ENCODE peak calls at places on chromosomes 7 and 10, in eight cellular contexts. J is activated CD8-positive, alpha-beta T cell treated with anti-CD3 and anti-CD28 coated beads for 36 hours; N is D721Med; C is lower lobe of right lung; U is SK-N-DZ; L is activated naive CD8-positive, alpha-beta T cell treated with anti-CD3 and anti-CD28 coated beads, Interleukin-2, amount 50 U/mL, for 24 hours; Q is breast epithelium; Y is COR-L47. Z is an unnamed sample.

GRCh38 chr10:131270461-131271190 is 40.9 kb downstream of the TCERG1L start:
- DNase-seq in U (no peak), C (peak; percentile 29), L (no peak), N (no peak), Q (no peak), Y (no peak), J (no peak), Z (no peak)

GRCh38 chr10:61592581-61592980 is 70.1 kb upstream of the CABCOCO1 start:
- DNase-seq in Q (no peak), Y (no peak), J (peak; percentile 17), U (no peak), L (no peak), C (no peak), N (no peak), Z (peak; percentile 38)

GRCh38 chr10:83425306-83425705 is 714.0 kb upstream of the GHITM start:
- DNase-seq in N (no peak), J (no peak), Q (no peak), L (no peak), Y (no peak), U (no peak), C (no peak), Z (peak; percentile 20)

GRCh38 chr10:119498889-119499864 is 43.3 kb downstream of the RGS10 start:
- DNase-seq in C (no peak), U (no peak), Q (no peak), J (peak; percentile 74), N (no peak), L (no peak), Y (no peak), Z (no peak)

GRCh38 chr7:16883918-16884317 is 2.1 kb upstream of the AGR3 start:
- DNase-seq in Y (no peak), C (no peak), J (no peak), Q (no peak), N (no peak), L (no peak), U (no peak), Z (no peak)

GRCh38 chr7:44978511-44979366 is at the start of gene MYO1G:
- DNase-seq in C (peak; percentile 82), J (peak; percentile 97), L (peak; percentile 91), N (no peak), Y (no peak), Q (no peak), U (no peak), Z (peak; percentile 96)

GRCh38 chr10:49512121-49512809 is 26.7 kb downstream of the ERCC6 start:
- DNase-seq in U (peak; percentile 44), Q (no peak), N (no peak), J (peak; percentile 28), Y (no peak), C (no peak), L (no peak), Z (peak; percentile 56)

GRCh38 chr10:110007171-110007700 is 548 bp upstream of the ADD3 start:
- DNase-seq in L (peak; percentile 66), Q (peak; percentile 52), N (no peak), U (no peak), C (no peak), J (peak; percentile 84), Y (no peak), Z (no peak)

GRCh38 chr7:157488326-157488725 is 151.5 kb downstream of the DNAJB6 start:
- DNase-seq in J (no peak), C (no peak), U (no peak), Q (no peak), Y (no peak), L (no peak), N (no peak), Z (no peak)

GRCh38 chr10:75233444-75234016 is 2.2 kb downstream of the COMTD1 start:
- DNase-seq in Y (no peak), N (no peak), C (no peak), U (no peak), L (no peak), J (no peak), Q (no peak), Z (peak; percentile 36)

GRCh38 chr7:15326044-15326644 is 235.7 kb downstream of the AGMO start:
- DNase-seq in U (peak; percentile 33), C (no peak), Y (peak; percentile 52), N (no peak), L (no peak), Q (no peak), J (no peak), Z (peak; percentile 6)

GRCh38 chr10:44966816-44967509 is 7.4 kb downstream of the RASSF4 start:
- DNase-seq in U (no peak), J (no peak), Y (no peak), C (no peak), L (no peak), Q (no peak), N (no peak), Z (no peak)

GRCh38 chr7:4343272-4344000 is 338.7 kb upstream of the FOXK1 start:
- DNase-seq in Y (no peak), L (no peak), J (no peak), U (no peak), N (no peak), Q (no peak), C (no peak), Z (no peak)

GRCh38 chr7:96903906-96904305 is 101.4 kb upstream of the DLX6 start:
- DNase-seq in Y (no peak), N (no peak), U (no peak), L (no peak), C (no peak), J (no peak), Q (no peak), Z (no peak)

GRCh38 chr7:135367114-135367513 is 133.5 kb downstream of the STRA8 start:
- DNase-seq in J (no peak), Y (no peak), L (no peak), U (no peak), N (no peak), C (no peak), Q (no peak), Z (no peak)

GRCh38 chr7:101555921-101556275 is 73.2 kb downstream of the MYL10 start:
- DNase-seq in Q (no peak), U (no peak), Y (no peak), C (no peak), J (no peak), L (no peak), N (no peak), Z (no peak)

GRCh38 chr10:122294006-122294405 is 22.9 kb downstream of the BTBD16 start:
- DNase-seq in L (no peak), N (no peak), Q (no peak), J (no peak), Y (no peak), C (no peak), U (no peak), Z (no peak)